ENCODE peak calls at places on chromosomes 13 and 19, in seven cellular contexts. U is upper lobe of right lung; C is breast epithelium; K is OCI-LY7; D is colonic mucosa; Z is ascending aorta; B is effector memory CD4-positive, alpha-beta T cell. J is an unnamed sample.

GRCh38 chr19:1000095-1000494 is at the start of gene GRIN3B:
- DNase-seq in U (peak; percentile 83), C (peak; percentile 69), K (peak; percentile 57), D (peak; percentile 65), Z (no peak), B (peak; percentile 46), J (peak; percentile 54)

GRCh38 chr13:107476068-107476467 is 739.3 kb downstream of the LIG4 start:
- DNase-seq in U (no peak), C (no peak), K (no peak), D (no peak), Z (no peak), B (no peak), J (no peak)

GRCh38 chr13:30216111-30216510 is 91.2 kb downstream of the KATNAL1 start:
- DNase-seq in U (no peak), C (no peak), K (no peak), D (no peak), Z (no peak), B (no peak), J (no peak)

GRCh38 chr13:73056054-73056962 is 2.5 kb upstream of the KLF5 start:
- DNase-seq in U (no peak), C (no peak), K (no peak), D (no peak), Z (no peak), B (no peak), J (no peak)

GRCh38 chr13:24868874-24869273 is 104.9 kb downstream of the RNF17 start:
- DNase-seq in U (no peak), C (no peak), K (no peak), D (no peak), Z (no peak), B (no peak), J (no peak)

GRCh38 chr19:4241824-4242430 is 5.0 kb upstream of the YJU2 start:
- DNase-seq in U (no peak), C (no peak), K (peak; percentile 18), D (no peak), Z (no peak), B (no peak), J (no peak)

GRCh38 chr19:20315543-20315942 is 148.5 kb downstream of the ZNF486 start:
- DNase-seq in U (no peak), C (no peak), K (no peak), D (no peak), Z (no peak), B (no peak), J (no peak)

GRCh38 chr13:42594577-42595571 is 20.9 kb downstream of the TNFSF11 start:
- DNase-seq in U (no peak), C (no peak), K (peak; percentile 71), D (peak; percentile 55), Z (no peak), B (no peak), J (peak; percentile 52)

GRCh38 chr13:30796132-30796832 is 60.9 kb downstream of the ALOX5AP start:
- DNase-seq in U (no peak), C (no peak), K (peak; percentile 14), D (no peak), Z (no peak), B (no peak), J (no peak)

GRCh38 chr13:24306632-24307031 is 2.7 kb upstream of the C1QTNF9 start:
- DNase-seq in U (no peak), C (no peak), K (no peak), D (no peak), Z (no peak), B (no peak), J (no peak)

GRCh38 chr13:75196112-75196855 is 285.7 kb downstream of the TBC1D4 start:
- DNase-seq in U (no peak), C (no peak), K (no peak), D (no peak), Z (no peak), B (no peak), J (no peak)

GRCh38 chr19:8973501-8974091 is 36.6 kb downstream of the MUC16 start:
- DNase-seq in U (no peak), C (no peak), K (peak; percentile 13), D (no peak), Z (no peak), B (no peak), J (no peak)

GRCh38 chr13:60174113-60174512 is 10.4 kb upstream of the DIAPH3 start:
- DNase-seq in U (no peak), C (no peak), K (no peak), D (no peak), Z (no peak), B (no peak), J (no peak)

GRCh38 chr13:26784704-26785639 is 24.4 kb upstream of the GPR12 start:
- DNase-seq in U (no peak), C (no peak), K (peak; percentile 95), D (no peak), Z (no peak), B (no peak), J (no peak)

GRCh38 chr19:48665786-48666185 is 7.0 kb downstream of the NTN5 start:
- DNase-seq in U (no peak), C (no peak), K (no peak), D (no peak), Z (no peak), B (no peak), J (no peak)

GRCh38 chr13:45522571-45522970 is 57.8 kb downstream of the COG3 start:
- DNase-seq in U (no peak), C (no peak), K (no peak), D (no peak), Z (no peak), B (no peak), J (no peak)

GRCh38 chr19:27793644-27794443 is 1419.1 kb downstream of the UQCRFS1 start:
- DNase-seq in U (peak; percentile 97), C (peak; percentile 85), K (peak; percentile 95), D (peak; percentile 96), Z (peak; percentile 95), B (peak; percentile 76), J (peak; percentile 89)

GRCh38 chr13:44380404-44381165 is 7.0 kb downstream of the SERP2 start:
- DNase-seq in U (no peak), C (no peak), K (no peak), D (no peak), Z (no peak), B (no peak), J (no peak)

GRCh38 chr13:99197257-99197651 is 3.4 kb upstream of the UBAC2 start:
- DNase-seq in U (no peak), C (no peak), K (no peak), D (peak; percentile 66), Z (no peak), B (no peak), J (no peak)

GRCh38 chr13:114319441-114319871 is 5.2 kb downstream of the CHAMP1 start:
- DNase-seq in U (no peak), C (no peak), K (no peak), D (no peak), Z (no peak), B (no peak), J (no peak)

GRCh38 chr13:35817642-35818576 is 313.3 kb downstream of the DCLK1 start:
- DNase-seq in U (no peak), C (no peak), K (no peak), D (no peak), Z (no peak), B (no peak), J (no peak)

GRCh38 chr13:37319041-37319443 is 213.6 kb upstream of the CSNK1A1L start:
- DNase-seq in U (no peak), C (no peak), K (no peak), D (no peak), Z (no peak), B (no peak), J (no peak)

GRCh38 chr19:5988520-5989387 is 10.8 kb upstream of the RANBP3 start:
- DNase-seq in U (no peak), C (no peak), K (peak; percentile 44), D (no peak), Z (no peak), B (no peak), J (no peak)

GRCh38 chr19:11881151-11881800 is 6.3 kb upstream of the ZNF69 start:
- DNase-seq in U (peak; percentile 63), C (peak; percentile 61), K (peak; percentile 72), D (peak; percentile 76), Z (no peak), B (peak; percentile 17), J (peak; percentile 31)

GRCh38 chr13:83065136-83065535 is 817.1 kb downstream of the SLITRK1 start:
- DNase-seq in U (no peak), C (no peak), K (no peak), D (no peak), Z (peak; percentile 90), B (no peak), J (peak; percentile 21)

GRCh38 chr19:15107056-15108010 is at the start of gene SYDE1:
- DNase-seq in U (no peak), C (no peak), K (no peak), D (no peak), Z (peak; percentile 78), B (no peak), J (peak; percentile 66)
- H3K4me3 ChIP-seq in U (peak within 1 kb of the TSS; percentile 66), C (peak within 1 kb of the TSS; percentile 81), K (no peak within 1 kb of the TSS), D (peak within 1 kb of the TSS; percentile 39), Z (peak within 1 kb of the TSS; percentile 84), B (peak within 1 kb of the TSS; percentile 17), J (peak within 1 kb of the TSS; percentile 83)

GRCh38 chr19:14019100-14019499 is 8.8 kb upstream of the RLN3 start:
- DNase-seq in U (no peak), C (no peak), K (peak; percentile 74), D (no peak), Z (no peak), B (no peak), J (no peak)
- H3K4me1 ChIP-seq in U (peaks cover 19% of the 10 kb centered on the region), C (no peaks in the 10 kb centered on the region), K (peaks cover 46% of the 10 kb centered on the region), D (no peaks in the 10 kb centered on the region), Z (no peaks in the 10 kb centered on the region), B (no peaks in the 10 kb centered on the region), J (no peaks in the 10 kb centered on the region)

GRCh38 chr19:16324384-16325160 is at the start of gene KLF2:
- DNase-seq in U (peak; percentile 98), C (peak; percentile 94), K (peak; percentile 86), D (peak; percentile 87), Z (peak; percentile 97), B (peak; percentile 97), J (peak; percentile 93)
- H3K27ac ChIP-seq in U (peak within 1 kb of the TSS; percentile 96), C (peak within 1 kb of the TSS; percentile 98), K (no peak within 1 kb of the TSS), D (peak within 1 kb of the TSS; percentile 84), Z (peak within 1 kb of the TSS; percentile 99), B (peak within 1 kb of the TSS; percentile 89), J (peak within 1 kb of the TSS; percentile 98)

GRCh38 chr13:100808848-100809247 is 134.3 kb upstream of the TMTC4 start:
- DNase-seq in U (no peak), C (no peak), K (no peak), D (no peak), Z (no peak), B (no peak), J (no peak)

GRCh38 chr13:100811431-100811830 is 136.8 kb upstream of the TMTC4 start:
- DNase-seq in U (no peak), C (no peak), K (no peak), D (no peak), Z (no peak), B (no peak), J (no peak)

GRCh38 chr13:100810991-100811390 is 136.4 kb upstream of the TMTC4 start:
- DNase-seq in U (no peak), C (no peak), K (no peak), D (no peak), Z (no peak), B (no peak), J (no peak)

GRCh38 chr13:100809856-100810255 is 135.3 kb upstream of the TMTC4 start:
- DNase-seq in U (no peak), C (no peak), K (no peak), D (no peak), Z (no peak), B (no peak), J (no peak)

DNA sequence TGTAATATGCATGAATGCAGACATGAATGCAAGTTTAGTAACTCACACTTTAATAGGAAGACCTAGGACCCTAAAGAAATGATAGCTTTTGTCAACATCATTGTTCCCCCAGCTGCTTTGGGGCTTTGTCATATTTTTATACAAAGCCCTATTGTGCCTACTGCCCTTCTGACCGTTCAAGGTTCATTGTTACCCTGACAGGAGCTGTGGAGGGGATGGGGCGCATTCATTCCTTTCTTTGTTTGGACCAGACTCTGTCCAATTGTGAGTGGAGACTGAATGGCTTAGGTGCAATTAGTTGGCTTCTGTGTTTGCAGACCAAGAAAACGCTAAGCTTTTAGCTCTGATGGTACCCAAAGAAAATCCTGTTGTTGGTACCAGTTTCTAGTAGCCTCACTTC is 133.7 kb upstream of the TMTC4 start:
- DNase-seq in U (no peak), C (no peak), K (no peak), D (no peak), Z (no peak), B (no peak), J (no peak)
- H3K4me3 ChIP-seq in U (no peak overlapping the region), C (no peak overlapping the region), K (no peak overlapping the region), D (no peak overlapping the region), Z (no peak overlapping the region), B (no peak overlapping the region), J (no peak overlapping the region)

J was measured in uterus.